ENCODE peak calls at places on chromosomes 7 and 10, in seven cellular contexts. R is fibroblast of pulmonary artery, I is heart right ventricle, X is AG04450, L is ovary, S is heart left ventricle, N is bronchial epithelial cell. P is an unnamed sample.

GRCh38 chr10:130812381-130813148 is 499.0 kb downstream of the TCERG1L start:
- DNase-seq in I (no peak), R (no peak), N (no peak), S (no peak), L (no peak), X (no peak), P (no peak)

GRCh38 chr10:80585812-80586211 is 48.1 kb downstream of the SH2D4B start:
- DNase-seq in R (no peak), L (no peak), S (no peak), I (no peak), N (no peak), X (no peak), P (no peak)

GRCh38 chr7:19203686-19204085 is 58.5 kb upstream of the FERD3L start:
- DNase-seq in X (no peak), N (no peak), R (no peak), S (no peak), L (no peak), I (no peak), P (no peak)

GRCh38 chr7:98284335-98285036 is 3.0 kb downstream of the BRI3 start:
- DNase-seq in L (peak), R (peak), I (peak), X (no peak), N (peak), S (peak), P (peak)

GRCh38 chr7:106643189-106643588 is 17.8 kb downstream of the CCDC71L start:
- DNase-seq in N (no peak), R (peak), X (no peak), L (no peak), I (no peak), S (no peak), P (no peak)

GRCh38 chr10:815338-816104 is 116.0 kb downstream of the LARP4B start:
- DNase-seq in X (no peak), N (no peak), L (no peak), I (no peak), S (no peak), R (peak), P (no peak)

GRCh38 chr10:86013568-86013967 is 353.0 kb downstream of the GRID1 start:
- DNase-seq in S (no peak), L (no peak), I (no peak), R (no peak), N (no peak), X (no peak), P (no peak)

GRCh38 chr7:43591551-43592180 is 8.8 kb downstream of the STK17A start:
- DNase-seq in I (no peak), L (no peak), N (peak), X (no peak), R (peak), S (no peak), P (no peak)

GRCh38 chr10:102781921-102782542 is 38.3 kb downstream of the WBP1L start:
- DNase-seq in L (no peak), I (no peak), N (peak), S (no peak), R (peak), X (no peak), P (no peak)

GRCh38 chr10:109984013-109984412 is 23.8 kb upstream of the ADD3 start:
- DNase-seq in I (no peak), S (no peak), N (peak), L (no peak), R (no peak), X (no peak), P (no peak)

GRCh38 chr10:131776496-131776895 is 124.3 kb upstream of the PPP2R2D start:
- DNase-seq in I (no peak), S (no peak), R (no peak), N (no peak), L (no peak), X (no peak), P (no peak)

GRCh38 chr10:78752708-78753107 is 316.1 kb upstream of the ZMIZ1 start:
- DNase-seq in X (no peak), L (no peak), I (no peak), N (no peak), R (peak), S (no peak), P (no peak)

GRCh38 chr7:78437118-78437517 is 638.5 kb downstream of the PHTF2 start:
- DNase-seq in N (peak), L (no peak), I (no peak), X (peak), S (no peak), R (peak), P (no peak)

GRCh38 chr7:45238806-45239205 is 81.2 kb downstream of the RAMP3 start:
- DNase-seq in R (no peak), L (no peak), N (peak), S (no peak), I (no peak), X (no peak), P (no peak)

GRCh38 chr10:972763-973162 is 15.5 kb upstream of the GTPBP4 start:
- DNase-seq in L (no peak), N (no peak), S (no peak), R (no peak), X (no peak), I (no peak), P (no peak)

GRCh38 chr10:124359336-124359832 is 59.3 kb downstream of the OAT start:
- DNase-seq in S (no peak), L (no peak), X (no peak), R (peak), I (no peak), N (peak), P (no peak)

GRCh38 chr7:39428221-39428620 is 138.0 kb upstream of the YAE1 start:
- DNase-seq in I (no peak), R (peak), X (no peak), L (no peak), S (no peak), N (peak), P (no peak)

GRCh38 chr10:131722525-131723264 is 178.1 kb upstream of the PPP2R2D start:
- DNase-seq in N (no peak), R (no peak), L (no peak), I (no peak), X (no peak), S (no peak), P (no peak)

GRCh38 chr10:3948843-3949242 is 163.8 kb upstream of the KLF6 start:
- DNase-seq in L (no peak), R (peak), N (peak), I (no peak), X (no peak), S (no peak), P (no peak)

GRCh38 chr7:33733865-33734650 is 171.3 kb upstream of the BMPER start:
- DNase-seq in R (peak), L (no peak), X (no peak), I (peak), S (no peak), N (peak), P (no peak)

GRCh38 chr10:88879754-88880286 is at the start of gene STAMBPL1:
- DNase-seq in I (no peak), S (no peak), N (no peak), L (no peak), X (no peak), R (no peak), P (no peak)

GRCh38 chr7:142158741-142159496 is 47.4 kb downstream of the MGAM2 start:
- DNase-seq in N (peak), R (no peak), X (no peak), S (no peak), L (no peak), I (no peak), P (no peak)

GRCh38 chr10:1035201-1035600 is 9.5 kb upstream of the IDI2 start:
- DNase-seq in S (no peak), L (no peak), I (no peak), R (no peak), N (no peak), X (no peak), P (no peak)

GRCh38 chr7:75951506-75951905 is 36.6 kb downstream of the POR start:
- DNase-seq in N (peak), L (no peak), R (peak), I (no peak), S (peak), X (peak), P (no peak)

GRCh38 chr7:29454899-29455451 is 108.7 kb upstream of the PRR15 start:
- DNase-seq in S (no peak), R (no peak), I (no peak), N (peak), L (no peak), X (no peak), P (no peak)

GRCh38 chr7:117484988-117485655 is 5.3 kb downstream of the CFTR start:
- DNase-seq in N (no peak), I (no peak), S (no peak), X (no peak), R (no peak), L (no peak), P (no peak)

GRCh38 chr10:90872648-90873020 is 860 bp downstream of the RPP30 start:
- DNase-seq in I (no peak), X (no peak), R (no peak), N (no peak), L (no peak), S (no peak), P (no peak)

GRCh38 chr10:12214763-12215218 is 18.8 kb downstream of the CDC123 start:
- DNase-seq in I (no peak), L (no peak), X (peak), S (no peak), R (peak), N (peak), P (no peak)

DNA sequence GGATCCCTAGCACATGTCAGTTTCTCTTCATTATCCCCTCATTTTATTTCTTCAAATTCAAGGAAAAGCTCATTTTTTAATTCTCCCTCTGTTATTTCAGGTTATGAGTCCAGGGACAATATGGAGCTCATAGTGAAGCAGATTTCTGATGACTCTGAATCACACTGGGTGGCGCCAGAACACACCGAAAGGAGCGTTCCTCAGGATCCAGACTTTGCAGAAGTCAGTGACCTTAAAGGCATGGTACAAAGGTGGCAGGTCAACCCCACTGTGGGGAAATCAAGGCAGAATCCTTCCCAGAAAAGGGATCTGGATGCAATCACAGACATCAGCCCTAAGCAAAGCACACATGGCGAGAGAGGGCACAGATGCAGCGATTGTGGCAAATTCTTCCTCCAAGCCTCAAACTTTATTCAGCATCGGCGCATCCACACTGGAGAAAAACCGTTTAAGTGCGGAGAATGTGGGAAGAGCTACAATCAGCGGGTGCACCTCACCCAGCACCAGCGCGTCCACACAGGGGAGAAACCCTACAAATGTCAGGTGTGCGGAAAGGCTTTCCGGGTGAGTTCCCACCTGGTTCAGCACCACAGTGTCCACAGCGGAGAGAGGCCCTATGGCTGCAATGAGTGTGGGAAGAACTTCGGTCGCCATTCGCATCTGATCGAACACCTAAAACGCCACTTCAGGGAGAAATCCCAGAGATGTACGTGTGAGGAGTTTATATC is 21.4 kb downstream of the ZKSCAN5 start:
- DNase-seq in R (peak), L (no peak), X (no peak), N (peak), I (no peak), S (no peak), P (no peak)
- TF ChIP-seq CTCF in R (peak), L (no peak), X (peak), N (peak), I (no peak), S (peak), P (peak)

GRCh38 chr10:32131388-32131787 is 75.2 kb upstream of the KIF5B start:
- DNase-seq in X (no peak), N (peak), S (no peak), R (no peak), I (no peak), L (no peak), P (no peak)
- H3K4me3 ChIP-seq in X (no peak), N (no peak), S (no peak), R (no peak), I (no peak), L (no peak), P (no peak)

DNA sequence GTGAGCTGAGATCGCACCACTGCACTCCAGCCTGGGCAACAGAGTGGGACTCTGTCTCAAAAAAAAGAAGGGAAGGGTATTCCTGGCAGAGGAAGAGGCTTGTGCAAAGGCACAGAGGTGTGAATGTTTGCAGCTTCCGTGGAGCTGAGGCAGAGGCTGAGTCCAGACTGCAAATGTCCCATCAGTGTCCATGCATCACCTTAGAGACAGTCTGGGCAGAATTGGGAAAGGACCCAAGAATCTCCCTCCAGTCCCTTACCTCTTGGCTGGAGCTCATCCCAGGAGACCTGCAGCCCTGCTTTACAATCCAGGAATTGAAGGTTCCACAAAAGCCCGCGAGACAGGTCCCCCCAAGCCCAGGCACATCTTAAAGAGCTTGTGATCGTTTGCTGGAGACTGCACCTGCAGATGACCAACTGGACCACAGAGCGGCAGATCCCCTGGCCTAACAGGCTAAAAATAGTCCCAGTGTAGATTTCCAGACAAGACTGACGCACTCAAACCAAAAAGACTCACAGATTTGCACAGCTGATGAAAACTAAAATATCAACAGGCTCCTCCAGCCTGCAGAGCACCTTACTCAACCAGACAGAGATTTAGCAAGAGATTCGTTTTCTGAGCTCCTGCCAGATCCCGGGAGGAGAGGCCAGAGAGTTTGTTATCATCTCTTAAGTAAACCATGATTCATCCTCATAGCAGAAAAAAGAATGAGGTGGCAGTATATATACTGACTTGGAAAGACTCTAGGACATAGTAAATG is 22.9 kb upstream of the NANOS1 start:
- DNase-seq in X (peak), R (peak), I (no peak), N (peak), L (no peak), S (no peak), P (peak)
- TF ChIP-seq CTCF in X (peak), R (no peak), I (no peak), N (no peak), L (no peak), S (no peak), P (no peak)

GRCh38 chr7:92736870-92737269 is 99.5 kb downstream of the CDK6 start:
- DNase-seq in S (no peak), I (no peak), R (no peak), X (no peak), N (no peak), L (no peak), P (no peak)

GRCh38 chr7:92737706-92738105 is 98.7 kb downstream of the CDK6 start:
- DNase-seq in R (no peak), N (no peak), X (no peak), L (no peak), I (no peak), S (no peak), P (peak)

GRCh38 chr7:92739091-92739490 is 97.3 kb downstream of the CDK6 start:
- DNase-seq in X (no peak), L (no peak), I (no peak), N (no peak), S (no peak), R (no peak), P (no peak)

GRCh38 chr7:92732451-92733036 is 103.8 kb downstream of the CDK6 start:
- DNase-seq in S (no peak), L (no peak), R (no peak), I (no peak), N (no peak), X (no peak), P (no peak)

GRCh38 chr7:92735707-92736106 is 100.7 kb downstream of the CDK6 start:
- DNase-seq in X (no peak), L (no peak), S (no peak), I (no peak), N (no peak), R (peak), P (no peak)
- H3K4me3 ChIP-seq in X (no peak), L (no peak), S (no peak), I (no peak), N (no peak), R (no peak), P (no peak)

DNA sequence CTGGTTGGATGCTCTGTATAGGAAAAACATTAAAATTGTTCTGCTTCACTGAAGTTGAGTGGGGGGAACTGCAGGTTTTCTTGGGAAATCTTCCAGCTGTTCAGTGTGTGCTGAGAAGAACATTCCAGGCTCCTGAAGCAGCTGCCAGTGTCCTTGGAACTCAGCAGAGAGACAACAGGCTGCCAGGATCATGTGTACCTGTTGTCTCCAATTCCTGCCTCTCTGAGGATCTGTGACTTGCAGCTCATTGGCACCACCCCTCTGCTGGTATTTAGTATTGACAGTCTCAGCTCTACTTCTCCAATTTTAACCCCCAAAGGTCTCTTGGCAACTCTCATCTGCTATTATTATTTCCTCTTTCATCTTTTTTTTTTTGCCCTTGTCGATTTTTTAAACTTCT is 42.3 kb upstream of the PRKG1 start:
- DNase-seq in X (no peak), L (no peak), N (no peak), R (no peak), I (no peak), S (no peak), P (no peak)
- TF ChIP-seq CTCF in X (no peak), L (no peak), N (no peak), R (no peak), I (no peak), S (no peak), P (no peak)

DNA sequence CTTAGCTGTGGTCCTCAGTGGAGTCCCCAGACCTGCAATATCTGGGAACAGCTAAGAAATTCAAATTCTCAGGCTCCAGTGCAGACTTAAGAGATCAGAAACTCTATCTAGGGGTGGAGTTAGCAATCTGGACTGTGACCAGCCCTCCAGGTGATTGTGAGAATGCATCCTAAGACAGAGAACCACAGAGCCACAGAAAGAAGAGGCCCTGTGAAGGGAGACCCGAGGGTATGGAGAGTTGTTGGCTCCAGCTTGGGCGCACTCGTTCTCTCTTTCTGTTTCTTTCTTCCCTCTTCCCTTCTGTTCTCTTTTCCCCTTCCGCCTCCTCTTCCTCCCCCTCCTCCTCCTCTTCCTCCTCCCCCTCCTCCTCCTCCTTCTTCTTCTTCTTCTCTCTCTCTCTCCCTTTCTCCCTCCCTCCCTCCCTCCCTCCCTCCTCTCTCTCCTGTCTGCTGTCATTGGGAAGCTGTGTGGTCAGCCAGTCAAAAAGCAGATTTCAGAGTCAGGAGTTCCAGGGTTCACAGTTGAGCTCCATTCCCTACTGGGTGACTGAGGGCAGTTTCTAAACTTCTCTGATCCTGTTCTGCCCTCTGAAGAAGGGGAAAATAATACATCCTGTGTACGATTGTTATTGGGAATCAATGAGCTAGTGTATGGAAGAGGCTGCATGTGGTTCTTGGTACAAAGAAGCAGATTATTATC is 62.1 kb upstream of the STEAP1B start:
- DNase-seq in R (peak), S (no peak), N (no peak), I (no peak), X (no peak), L (no peak), P (no peak)
- H3K4me3 ChIP-seq in R (no peak), S (no peak), N (no peak), I (no peak), X (peak), L (no peak), P (no peak)

GRCh38 chr10:129498680-129499079 is 31.6 kb downstream of the MGMT start:
- DNase-seq in X (no peak), L (no peak), I (no peak), N (no peak), R (no peak), S (no peak), P (no peak)
- TF ChIP-seq CTCF in X (no peak), L (no peak), I (no peak), N (peak), R (no peak), S (no peak), P (no peak)

GRCh38 chr7:824106-824505 is 8.2 kb upstream of the SUN1 start:
- DNase-seq in X (no peak), S (peak), I (peak), R (no peak), L (peak), N (no peak), P (no peak)
- H3K4me3 ChIP-seq in X (no peak), S (no peak), I (no peak), R (no peak), L (no peak), N (no peak), P (no peak)

P was measured in HFF-Myc.